ENCODE peak calls at places on chromosome 6, in six cellular contexts. One of them, this sample, is unnamed.

GRCh38 chr6:151015320-151015719 is 149.8 kb downstream of the MTHFD1L start:
- DNase-seq in stimulated activated CD8-positive, alpha-beta memory T cell treated with anti-CD3 and anti-CD28 coated beads, Interleukin-4, amount 100 ng/mL, for 1 hour: no peak
- DNase-seq in AG04450: no peak
- DNase-seq in Panc1: no peak
- DNase-seq in Right ventricle myocardium inferior: no peak
- DNase-seq in H4: no peak
- DNase-seq in this sample: no peak

GRCh38 chr6:96499781-96500180 is 21.8 kb upstream of the UFL1 start:
- DNase-seq in Panc1: no peak
- DNase-seq in H4: no peak
- DNase-seq in AG04450: no peak
- DNase-seq in stimulated activated CD8-positive, alpha-beta memory T cell treated with anti-CD3 and anti-CD28 coated beads, Interleukin-4, amount 100 ng/mL, for 1 hour: peak
- DNase-seq in Right ventricle myocardium inferior: no peak
- DNase-seq in this sample: no peak

GRCh38 chr6:593907-594212 is 63.0 kb downstream of the HUS1B start:
- DNase-seq in stimulated activated CD8-positive, alpha-beta memory T cell treated with anti-CD3 and anti-CD28 coated beads, Interleukin-4, amount 100 ng/mL, for 1 hour: no peak
- DNase-seq in Panc1: no peak
- DNase-seq in AG04450: no peak
- DNase-seq in Right ventricle myocardium inferior: no peak
- DNase-seq in H4: no peak
- DNase-seq in this sample: no peak

GRCh38 chr6:33962186-33962585 is 158.4 kb upstream of the MLN start:
- DNase-seq in AG04450: no peak
- DNase-seq in Panc1: no peak
- DNase-seq in Right ventricle myocardium inferior: peak
- DNase-seq in stimulated activated CD8-positive, alpha-beta memory T cell treated with anti-CD3 and anti-CD28 coated beads, Interleukin-4, amount 100 ng/mL, for 1 hour: no peak
- DNase-seq in H4: no peak
- DNase-seq in this sample: no peak

GRCh38 chr6:154661751-154662150 is 71.5 kb upstream of the SCAF8 start:
- DNase-seq in H4: no peak
- DNase-seq in Right ventricle myocardium inferior: no peak
- DNase-seq in Panc1: no peak
- DNase-seq in AG04450: no peak
- DNase-seq in stimulated activated CD8-positive, alpha-beta memory T cell treated with anti-CD3 and anti-CD28 coated beads, Interleukin-4, amount 100 ng/mL, for 1 hour: no peak
- DNase-seq in this sample: no peak

GRCh38 chr6:119340766-119341487 is 8.6 kb downstream of the MAN1A1 start:
- DNase-seq in AG04450: no peak
- DNase-seq in H4: no peak
- DNase-seq in stimulated activated CD8-positive, alpha-beta memory T cell treated with anti-CD3 and anti-CD28 coated beads, Interleukin-4, amount 100 ng/mL, for 1 hour: no peak
- DNase-seq in Panc1: no peak
- DNase-seq in Right ventricle myocardium inferior: no peak
- DNase-seq in this sample: no peak

GRCh38 chr6:37657117-37657886 is 40.4 kb downstream of the MDGA1 start:
- DNase-seq in Panc1: no peak
- DNase-seq in stimulated activated CD8-positive, alpha-beta memory T cell treated with anti-CD3 and anti-CD28 coated beads, Interleukin-4, amount 100 ng/mL, for 1 hour: no peak
- DNase-seq in AG04450: no peak
- DNase-seq in Right ventricle myocardium inferior: no peak
- DNase-seq in H4: peak
- DNase-seq in this sample: no peak

GRCh38 chr6:35093783-35094182 is 47.4 kb downstream of the TCP11 start:
- DNase-seq in Panc1: no peak
- DNase-seq in Right ventricle myocardium inferior: no peak
- DNase-seq in stimulated activated CD8-positive, alpha-beta memory T cell treated with anti-CD3 and anti-CD28 coated beads, Interleukin-4, amount 100 ng/mL, for 1 hour: no peak
- DNase-seq in H4: no peak
- DNase-seq in AG04450: no peak
- DNase-seq in this sample: no peak

GRCh38 chr6:9428416-9429172 is 986.3 kb downstream of the TFAP2A start:
- DNase-seq in H4: no peak
- DNase-seq in AG04450: no peak
- DNase-seq in stimulated activated CD8-positive, alpha-beta memory T cell treated with anti-CD3 and anti-CD28 coated beads, Interleukin-4, amount 100 ng/mL, for 1 hour: no peak
- DNase-seq in Panc1: no peak
- DNase-seq in Right ventricle myocardium inferior: no peak
- DNase-seq in this sample: no peak

GRCh38 chr6:118567974-118568373 is 19.9 kb downstream of the PLN start:
- DNase-seq in AG04450: no peak
- DNase-seq in Right ventricle myocardium inferior: no peak
- DNase-seq in Panc1: no peak
- DNase-seq in H4: no peak
- DNase-seq in stimulated activated CD8-positive, alpha-beta memory T cell treated with anti-CD3 and anti-CD28 coated beads, Interleukin-4, amount 100 ng/mL, for 1 hour: no peak
- DNase-seq in this sample: no peak

GRCh38 chr6:153125032-153125431 is 6.0 kb downstream of the RGS17 start:
- DNase-seq in H4: no peak
- DNase-seq in AG04450: no peak
- DNase-seq in Right ventricle myocardium inferior: no peak
- DNase-seq in stimulated activated CD8-positive, alpha-beta memory T cell treated with anti-CD3 and anti-CD28 coated beads, Interleukin-4, amount 100 ng/mL, for 1 hour: no peak
- DNase-seq in Panc1: no peak
- DNase-seq in this sample: no peak

GRCh38 chr6:65199683-65200082 is 507.3 kb downstream of the EYS start:
- DNase-seq in AG04450: peak
- DNase-seq in stimulated activated CD8-positive, alpha-beta memory T cell treated with anti-CD3 and anti-CD28 coated beads, Interleukin-4, amount 100 ng/mL, for 1 hour: no peak
- DNase-seq in Panc1: no peak
- DNase-seq in H4: no peak
- DNase-seq in Right ventricle myocardium inferior: no peak
- DNase-seq in this sample: no peak

GRCh38 chr6:108757357-108757756 is 90.9 kb upstream of the ARMC2 start:
- DNase-seq in H4: no peak
- DNase-seq in Panc1: no peak
- DNase-seq in Right ventricle myocardium inferior: no peak
- DNase-seq in stimulated activated CD8-positive, alpha-beta memory T cell treated with anti-CD3 and anti-CD28 coated beads, Interleukin-4, amount 100 ng/mL, for 1 hour: no peak
- DNase-seq in AG04450: no peak
- DNase-seq in this sample: no peak

GRCh38 chr6:149716584-149716983 is 1.3 kb downstream of the LATS1 start:
- DNase-seq in AG04450: no peak
- DNase-seq in H4: no peak
- DNase-seq in Panc1: no peak
- DNase-seq in stimulated activated CD8-positive, alpha-beta memory T cell treated with anti-CD3 and anti-CD28 coated beads, Interleukin-4, amount 100 ng/mL, for 1 hour: no peak
- DNase-seq in Right ventricle myocardium inferior: no peak
- DNase-seq in this sample: no peak

GRCh38 chr6:166605752-166606151 is 19.3 kb upstream of the RAMACL start:
- DNase-seq in stimulated activated CD8-positive, alpha-beta memory T cell treated with anti-CD3 and anti-CD28 coated beads, Interleukin-4, amount 100 ng/mL, for 1 hour: no peak
- DNase-seq in Panc1: no peak
- DNase-seq in AG04450: no peak
- DNase-seq in H4: no peak
- DNase-seq in Right ventricle myocardium inferior: no peak
- DNase-seq in this sample: no peak

GRCh38 chr6:136921521-136921935 is 573 bp upstream of the SLC35D3 start:
- DNase-seq in AG04450: no peak
- DNase-seq in Panc1: no peak
- DNase-seq in stimulated activated CD8-positive, alpha-beta memory T cell treated with anti-CD3 and anti-CD28 coated beads, Interleukin-4, amount 100 ng/mL, for 1 hour: no peak
- DNase-seq in Right ventricle myocardium inferior: no peak
- DNase-seq in H4: no peak
- DNase-seq in this sample: no peak

GRCh38 chr6:168009331-168009730 is 11.9 kb downstream of the KIF25 start:
- DNase-seq in H4: no peak
- DNase-seq in stimulated activated CD8-positive, alpha-beta memory T cell treated with anti-CD3 and anti-CD28 coated beads, Interleukin-4, amount 100 ng/mL, for 1 hour: no peak
- DNase-seq in Right ventricle myocardium inferior: no peak
- DNase-seq in AG04450: no peak
- DNase-seq in Panc1: no peak
- DNase-seq in this sample: no peak

GRCh38 chr6:38805682-38806081 is 90.6 kb downstream of the DNAH8 start:
- DNase-seq in Panc1: no peak
- DNase-seq in stimulated activated CD8-positive, alpha-beta memory T cell treated with anti-CD3 and anti-CD28 coated beads, Interleukin-4, amount 100 ng/mL, for 1 hour: no peak
- DNase-seq in H4: no peak
- DNase-seq in AG04450: no peak
- DNase-seq in Right ventricle myocardium inferior: no peak
- DNase-seq in this sample: no peak

GRCh38 chr6:27601668-27602254 is 128.9 kb upstream of the ZNF184 start:
- DNase-seq in Panc1: peak
- DNase-seq in AG04450: no peak
- DNase-seq in H4: peak
- DNase-seq in stimulated activated CD8-positive, alpha-beta memory T cell treated with anti-CD3 and anti-CD28 coated beads, Interleukin-4, amount 100 ng/mL, for 1 hour: no peak
- DNase-seq in Right ventricle myocardium inferior: no peak
- DNase-seq in this sample: no peak

GRCh38 chr6:95725344-95725743 is 148.0 kb downstream of the MANEA start:
- DNase-seq in stimulated activated CD8-positive, alpha-beta memory T cell treated with anti-CD3 and anti-CD28 coated beads, Interleukin-4, amount 100 ng/mL, for 1 hour: no peak
- DNase-seq in H4: no peak
- DNase-seq in AG04450: no peak
- DNase-seq in Right ventricle myocardium inferior: no peak
- DNase-seq in Panc1: no peak
- DNase-seq in this sample: no peak

GRCh38 chr6:87391334-87391733 is 16.4 kb upstream of the CFAP206 start:
- DNase-seq in stimulated activated CD8-positive, alpha-beta memory T cell treated with anti-CD3 and anti-CD28 coated beads, Interleukin-4, amount 100 ng/mL, for 1 hour: no peak
- DNase-seq in Panc1: no peak
- DNase-seq in H4: peak
- DNase-seq in Right ventricle myocardium inferior: no peak
- DNase-seq in AG04450: no peak
- DNase-seq in this sample: no peak

GRCh38 chr6:113907107-113907506 is 50.0 kb downstream of the MARCKS start:
- DNase-seq in stimulated activated CD8-positive, alpha-beta memory T cell treated with anti-CD3 and anti-CD28 coated beads, Interleukin-4, amount 100 ng/mL, for 1 hour: no peak
- DNase-seq in AG04450: no peak
- DNase-seq in H4: peak
- DNase-seq in Panc1: no peak
- DNase-seq in Right ventricle myocardium inferior: no peak
- DNase-seq in this sample: no peak

GRCh38 chr6:125829433-125829832 is 38.7 kb downstream of the NCOA7 start:
- DNase-seq in AG04450: no peak
- DNase-seq in Panc1: no peak
- DNase-seq in stimulated activated CD8-positive, alpha-beta memory T cell treated with anti-CD3 and anti-CD28 coated beads, Interleukin-4, amount 100 ng/mL, for 1 hour: peak
- DNase-seq in Right ventricle myocardium inferior: no peak
- DNase-seq in H4: no peak
- DNase-seq in this sample: no peak

GRCh38 chr6:43524483-43524961 is 7.6 kb downstream of the POLR1C start:
- DNase-seq in H4: no peak
- DNase-seq in stimulated activated CD8-positive, alpha-beta memory T cell treated with anti-CD3 and anti-CD28 coated beads, Interleukin-4, amount 100 ng/mL, for 1 hour: no peak
- DNase-seq in AG04450: no peak
- DNase-seq in Panc1: no peak
- DNase-seq in Right ventricle myocardium inferior: no peak
- DNase-seq in this sample: no peak

GRCh38 chr6:36296240-36296639 is 26.4 kb downstream of the PNPLA1 start:
- DNase-seq in stimulated activated CD8-positive, alpha-beta memory T cell treated with anti-CD3 and anti-CD28 coated beads, Interleukin-4, amount 100 ng/mL, for 1 hour: no peak
- DNase-seq in Right ventricle myocardium inferior: no peak
- DNase-seq in H4: no peak
- DNase-seq in Panc1: no peak
- DNase-seq in AG04450: no peak
- DNase-seq in this sample: no peak

GRCh38 chr6:106973841-106974336 is 640 bp downstream of the CD24 start:
- DNase-seq in Panc1: no peak
- DNase-seq in AG04450: no peak
- DNase-seq in H4: no peak
- DNase-seq in Right ventricle myocardium inferior: no peak
- DNase-seq in stimulated activated CD8-positive, alpha-beta memory T cell treated with anti-CD3 and anti-CD28 coated beads, Interleukin-4, amount 100 ng/mL, for 1 hour: no peak
- DNase-seq in this sample: no peak

GRCh38 chr6:153146413-153146812 is 15.3 kb upstream of the RGS17 start:
- DNase-seq in stimulated activated CD8-positive, alpha-beta memory T cell treated with anti-CD3 and anti-CD28 coated beads, Interleukin-4, amount 100 ng/mL, for 1 hour: no peak
- DNase-seq in H4: no peak
- DNase-seq in Panc1: no peak
- DNase-seq in AG04450: no peak
- DNase-seq in Right ventricle myocardium inferior: no peak
- DNase-seq in this sample: no peak

GRCh38 chr6:101477436-101477835 is 83.9 kb downstream of the GRIK2 start:
- DNase-seq in H4: no peak
- DNase-seq in Panc1: no peak
- DNase-seq in stimulated activated CD8-positive, alpha-beta memory T cell treated with anti-CD3 and anti-CD28 coated beads, Interleukin-4, amount 100 ng/mL, for 1 hour: no peak
- DNase-seq in AG04450: no peak
- DNase-seq in Right ventricle myocardium inferior: no peak
- DNase-seq in this sample: no peak

GRCh38 chr6:133613231-133613630 is 275.7 kb upstream of the TCF21 start:
- DNase-seq in stimulated activated CD8-positive, alpha-beta memory T cell treated with anti-CD3 and anti-CD28 coated beads, Interleukin-4, amount 100 ng/mL, for 1 hour: no peak
- DNase-seq in AG04450: no peak
- DNase-seq in Right ventricle myocardium inferior: no peak
- DNase-seq in Panc1: no peak
- DNase-seq in H4: no peak
- DNase-seq in this sample: no peak

GRCh38 chr6:107082045-107082444 is 33.3 kb downstream of the BEND3 start:
- DNase-seq in Panc1: no peak
- DNase-seq in AG04450: no peak
- DNase-seq in H4: no peak
- DNase-seq in stimulated activated CD8-positive, alpha-beta memory T cell treated with anti-CD3 and anti-CD28 coated beads, Interleukin-4, amount 100 ng/mL, for 1 hour: no peak
- DNase-seq in Right ventricle myocardium inferior: no peak
- DNase-seq in this sample: no peak

GRCh38 chr6:2016040-2016439 is 229.4 kb downstream of the GMDS start:
- DNase-seq in H4: no peak
- DNase-seq in stimulated activated CD8-positive, alpha-beta memory T cell treated with anti-CD3 and anti-CD28 coated beads, Interleukin-4, amount 100 ng/mL, for 1 hour: no peak
- DNase-seq in Panc1: no peak
- DNase-seq in Right ventricle myocardium inferior: no peak
- DNase-seq in AG04450: no peak
- DNase-seq in this sample: no peak

GRCh38 chr6:3456794-3457709 is at the start of gene SLC22A23:
- DNase-seq in H4: no peak
- DNase-seq in Right ventricle myocardium inferior: peak
- DNase-seq in Panc1: no peak
- DNase-seq in stimulated activated CD8-positive, alpha-beta memory T cell treated with anti-CD3 and anti-CD28 coated beads, Interleukin-4, amount 100 ng/mL, for 1 hour: peak
- DNase-seq in AG04450: no peak
- DNase-seq in this sample: no peak

GRCh38 chr6:17179246-17180073 is 77.6 kb downstream of the STMND1 start:
- DNase-seq in H4: peak
- DNase-seq in Panc1: no peak
- DNase-seq in Right ventricle myocardium inferior: no peak
- DNase-seq in AG04450: no peak
- DNase-seq in stimulated activated CD8-positive, alpha-beta memory T cell treated with anti-CD3 and anti-CD28 coated beads, Interleukin-4, amount 100 ng/mL, for 1 hour: no peak
- DNase-seq in this sample: no peak

GRCh38 chr6:109182590-109182989 is 87.3 kb downstream of the CEP57L1 start:
- DNase-seq in stimulated activated CD8-positive, alpha-beta memory T cell treated with anti-CD3 and anti-CD28 coated beads, Interleukin-4, amount 100 ng/mL, for 1 hour: no peak
- DNase-seq in H4: no peak
- DNase-seq in Right ventricle myocardium inferior: no peak
- DNase-seq in Panc1: no peak
- DNase-seq in AG04450: no peak
- DNase-seq in this sample: no peak

GRCh38 chr6:39922821-39923220 is 11.4 kb downstream of the MOCS1 start:
- DNase-seq in H4: no peak
- DNase-seq in stimulated activated CD8-positive, alpha-beta memory T cell treated with anti-CD3 and anti-CD28 coated beads, Interleukin-4, amount 100 ng/mL, for 1 hour: no peak
- DNase-seq in AG04450: no peak
- DNase-seq in Panc1: no peak
- DNase-seq in Right ventricle myocardium inferior: no peak
- DNase-seq in this sample: no peak

GRCh38 chr6:152096863-152097496 is 289.5 kb downstream of the ESR1 start:
- DNase-seq in Right ventricle myocardium inferior: no peak
- DNase-seq in H4: peak
- DNase-seq in stimulated activated CD8-positive, alpha-beta memory T cell treated with anti-CD3 and anti-CD28 coated beads, Interleukin-4, amount 100 ng/mL, for 1 hour: no peak
- DNase-seq in Panc1: no peak
- DNase-seq in AG04450: peak
- DNase-seq in this sample: no peak

GRCh38 chr6:161300823-161301222 is 27.0 kb upstream of the AGPAT4 start:
- DNase-seq in AG04450: no peak
- DNase-seq in stimulated activated CD8-positive, alpha-beta memory T cell treated with anti-CD3 and anti-CD28 coated beads, Interleukin-4, amount 100 ng/mL, for 1 hour: no peak
- DNase-seq in Panc1: no peak
- DNase-seq in Right ventricle myocardium inferior: no peak
- DNase-seq in H4: no peak
- DNase-seq in this sample: no peak

GRCh38 chr6:38867726-38868125 is 152.6 kb downstream of the DNAH8 start:
- DNase-seq in H4: no peak
- DNase-seq in AG04450: no peak
- DNase-seq in Panc1: no peak
- DNase-seq in stimulated activated CD8-positive, alpha-beta memory T cell treated with anti-CD3 and anti-CD28 coated beads, Interleukin-4, amount 100 ng/mL, for 1 hour: no peak
- DNase-seq in Right ventricle myocardium inferior: no peak
- DNase-seq in this sample: no peak

This sample was measured in esophagus squamous epithelium.